ENCODE peak calls at places on chromosomes 2 and 18, in ten cellular contexts. One of them, this sample, is unnamed.

GRCh38 chr18:21546423-21546822 is 54.1 kb downstream of the ESCO1 start:
- DNase-seq in fibroblast of the aortic adventitia: no peak
- DNase-seq in uterus: no peak
- DNase-seq in neural crest cell: no peak
- DNase-seq in testis: no peak
- DNase-seq in endothelial cell: no peak
- DNase-seq in spleen: no peak
- DNase-seq in kidney: no peak
- DNase-seq in MM.1S: no peak
- DNase-seq in mesothelial cell of epicardium: no peak
- DNase-seq in this sample: no peak

GRCh38 chr2:64760131-64760530 is 106.4 kb upstream of the SERTAD2 start:
- DNase-seq in fibroblast of the aortic adventitia: no peak
- DNase-seq in uterus: no peak
- DNase-seq in neural crest cell: no peak
- DNase-seq in testis: no peak
- DNase-seq in endothelial cell: no peak
- DNase-seq in spleen: no peak
- DNase-seq in kidney: no peak
- DNase-seq in MM.1S: no peak
- DNase-seq in mesothelial cell of epicardium: no peak
- DNase-seq in this sample: no peak

GRCh38 chr2:6475155-6475940 is 390.4 kb downstream of the CMPK2 start:
- DNase-seq in fibroblast of the aortic adventitia: no peak
- DNase-seq in uterus: no peak
- DNase-seq in neural crest cell: no peak
- DNase-seq in testis: no peak
- DNase-seq in endothelial cell: no peak
- DNase-seq in spleen: no peak
- DNase-seq in kidney: no peak
- DNase-seq in MM.1S: no peak
- DNase-seq in mesothelial cell of epicardium: no peak
- DNase-seq in this sample: no peak

GRCh38 chr2:157364257-157364974 is 38.8 kb upstream of the ERMN start:
- DNase-seq in fibroblast of the aortic adventitia: no peak
- DNase-seq in uterus: no peak
- DNase-seq in neural crest cell: no peak
- DNase-seq in testis: no peak
- DNase-seq in endothelial cell: no peak
- DNase-seq in spleen: no peak
- DNase-seq in kidney: no peak
- DNase-seq in MM.1S: peak
- DNase-seq in mesothelial cell of epicardium: no peak
- DNase-seq in this sample: no peak

GRCh38 chr2:236687296-236687955 is 117.8 kb downstream of the ACKR3 start:
- DNase-seq in fibroblast of the aortic adventitia: no peak
- DNase-seq in uterus: no peak
- DNase-seq in neural crest cell: no peak
- DNase-seq in testis: no peak
- DNase-seq in endothelial cell: no peak
- DNase-seq in spleen: peak
- DNase-seq in kidney: no peak
- DNase-seq in MM.1S: no peak
- DNase-seq in mesothelial cell of epicardium: no peak
- DNase-seq in this sample: no peak

GRCh38 chr2:84902526-84902925 is 2.9 kb upstream of the TMSB10 start:
- DNase-seq in fibroblast of the aortic adventitia: no peak
- DNase-seq in uterus: no peak
- DNase-seq in neural crest cell: no peak
- DNase-seq in testis: no peak
- DNase-seq in endothelial cell: no peak
- DNase-seq in spleen: no peak
- DNase-seq in kidney: no peak
- DNase-seq in MM.1S: no peak
- DNase-seq in mesothelial cell of epicardium: no peak
- DNase-seq in this sample: no peak

GRCh38 chr2:204680576-204680975 is 135.3 kb downstream of the PARD3B start:
- DNase-seq in fibroblast of the aortic adventitia: peak
- DNase-seq in uterus: no peak
- DNase-seq in neural crest cell: no peak
- DNase-seq in testis: no peak
- DNase-seq in endothelial cell: no peak
- DNase-seq in spleen: no peak
- DNase-seq in kidney: no peak
- DNase-seq in MM.1S: no peak
- DNase-seq in mesothelial cell of epicardium: no peak
- DNase-seq in this sample: no peak

GRCh38 chr18:6024740-6025139 is 129.4 kb upstream of the TMEM200C start:
- DNase-seq in fibroblast of the aortic adventitia: no peak
- DNase-seq in uterus: no peak
- DNase-seq in neural crest cell: no peak
- DNase-seq in testis: no peak
- DNase-seq in endothelial cell: no peak
- DNase-seq in spleen: no peak
- DNase-seq in kidney: no peak
- DNase-seq in MM.1S: no peak
- DNase-seq in mesothelial cell of epicardium: no peak
- DNase-seq in this sample: no peak

GRCh38 chr2:218027426-218028188 is 24.8 kb upstream of the TNS1 start:
- DNase-seq in fibroblast of the aortic adventitia: no peak
- DNase-seq in uterus: peak
- DNase-seq in neural crest cell: no peak
- DNase-seq in testis: peak
- DNase-seq in endothelial cell: no peak
- DNase-seq in spleen: no peak
- DNase-seq in kidney: peak
- DNase-seq in MM.1S: no peak
- DNase-seq in mesothelial cell of epicardium: peak
- DNase-seq in this sample: peak

GRCh38 chr18:51068111-51068510 is 38.1 kb downstream of the SMAD4 start:
- DNase-seq in fibroblast of the aortic adventitia: peak
- DNase-seq in uterus: no peak
- DNase-seq in neural crest cell: no peak
- DNase-seq in testis: no peak
- DNase-seq in endothelial cell: no peak
- DNase-seq in spleen: no peak
- DNase-seq in kidney: no peak
- DNase-seq in MM.1S: no peak
- DNase-seq in mesothelial cell of epicardium: no peak
- DNase-seq in this sample: no peak

GRCh38 chr2:26537826-26538475 is 60.0 kb upstream of the OTOF start:
- DNase-seq in fibroblast of the aortic adventitia: no peak
- DNase-seq in uterus: no peak
- DNase-seq in neural crest cell: no peak
- DNase-seq in testis: no peak
- DNase-seq in endothelial cell: no peak
- DNase-seq in spleen: peak
- DNase-seq in kidney: peak
- DNase-seq in MM.1S: no peak
- DNase-seq in mesothelial cell of epicardium: no peak
- DNase-seq in this sample: no peak

GRCh38 chr2:129876576-129876975 is 102.9 kb upstream of the RAB6C start:
- DNase-seq in fibroblast of the aortic adventitia: no peak
- DNase-seq in uterus: no peak
- DNase-seq in neural crest cell: no peak
- DNase-seq in testis: no peak
- DNase-seq in endothelial cell: no peak
- DNase-seq in spleen: no peak
- DNase-seq in kidney: peak
- DNase-seq in MM.1S: no peak
- DNase-seq in mesothelial cell of epicardium: peak
- DNase-seq in this sample: no peak

GRCh38 chr18:76859474-76860339 is 37.4 kb downstream of the ZNF236 start:
- DNase-seq in fibroblast of the aortic adventitia: no peak
- DNase-seq in uterus: no peak
- DNase-seq in neural crest cell: no peak
- DNase-seq in testis: no peak
- DNase-seq in endothelial cell: no peak
- DNase-seq in spleen: no peak
- DNase-seq in kidney: no peak
- DNase-seq in MM.1S: peak
- DNase-seq in mesothelial cell of epicardium: no peak
- DNase-seq in this sample: no peak

DNA sequence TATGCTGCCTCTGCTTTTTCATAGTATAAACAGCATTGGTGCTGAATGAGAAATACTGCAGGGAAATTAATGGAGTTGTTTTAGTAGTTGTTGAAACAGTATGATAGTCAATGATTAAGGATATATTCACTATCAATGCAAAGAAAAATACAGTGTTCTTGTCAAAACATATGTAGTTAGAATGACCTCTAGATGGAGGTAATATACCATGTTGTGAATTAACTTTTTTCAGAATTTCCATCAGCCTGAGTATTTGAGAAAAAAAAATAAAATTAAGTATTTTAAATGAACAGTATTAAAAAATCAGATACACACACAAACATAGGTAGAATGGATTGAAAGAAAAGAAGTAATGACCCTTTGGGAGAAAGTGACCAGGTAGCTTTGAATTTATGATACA is 59.5 kb downstream of the RMDN2 start:
- DNase-seq in fibroblast of the aortic adventitia: peak
- DNase-seq in uterus: no peak
- DNase-seq in neural crest cell: no peak
- DNase-seq in testis: no peak
- DNase-seq in endothelial cell: no peak
- DNase-seq in spleen: no peak
- DNase-seq in kidney: no peak
- DNase-seq in MM.1S: no peak
- DNase-seq in mesothelial cell of epicardium: no peak
- DNase-seq in this sample: no peak
- TF ChIP-seq CTCF in fibroblast of the aortic adventitia: peak
- TF ChIP-seq CTCF in uterus: peak
- TF ChIP-seq CTCF in neural crest cell: no peak
- TF ChIP-seq CTCF in testis: no peak
- TF ChIP-seq CTCF in endothelial cell: no peak
- TF ChIP-seq CTCF in spleen: no peak
- TF ChIP-seq CTCF in kidney: no peak
- TF ChIP-seq CTCF in MM.1S: no peak
- TF ChIP-seq CTCF in mesothelial cell of epicardium: no peak
- TF ChIP-seq CTCF in this sample: peak

DNA sequence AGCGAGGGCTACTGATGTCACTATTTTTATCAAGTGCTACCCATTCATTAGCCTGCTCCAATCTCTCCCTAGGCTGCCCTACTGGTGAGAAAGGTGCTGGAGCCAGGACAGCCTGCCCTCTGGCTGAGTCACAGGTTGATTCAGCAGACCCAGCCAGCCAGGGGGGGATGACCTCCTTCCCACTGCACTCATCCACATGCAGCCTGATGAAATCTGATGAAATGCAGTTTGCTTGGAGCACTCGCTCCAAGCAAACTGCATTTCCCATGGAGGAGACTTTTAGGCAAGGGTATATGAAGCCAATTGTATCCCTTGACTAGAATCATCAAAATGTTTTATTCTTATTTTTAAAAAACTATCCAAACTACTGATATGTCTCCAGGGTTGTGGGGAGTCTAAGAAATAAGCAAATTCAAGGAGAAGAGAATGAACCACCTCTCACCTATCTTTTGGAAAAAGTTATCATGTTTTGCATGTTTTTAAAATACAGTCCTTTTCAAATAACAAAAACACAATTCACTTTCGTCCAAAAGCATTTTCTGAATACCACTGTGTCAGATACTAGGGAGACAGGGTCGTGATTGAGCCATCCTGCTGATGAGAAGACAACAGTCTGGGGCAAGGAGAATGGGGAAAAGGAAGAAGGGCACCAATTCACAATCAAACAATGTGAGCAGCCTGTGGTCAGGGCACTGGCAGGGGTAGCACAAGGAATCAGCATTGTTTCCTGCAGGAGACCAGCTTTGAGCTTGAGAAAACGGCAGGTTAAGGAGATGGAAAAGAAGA is 128.3 kb downstream of the AFF3 start:
- DNase-seq in fibroblast of the aortic adventitia: peak
- DNase-seq in uterus: peak
- DNase-seq in neural crest cell: no peak
- DNase-seq in testis: no peak
- DNase-seq in endothelial cell: no peak
- DNase-seq in spleen: no peak
- DNase-seq in kidney: peak
- DNase-seq in MM.1S: no peak
- DNase-seq in mesothelial cell of epicardium: no peak
- DNase-seq in this sample: no peak
- TF ChIP-seq CTCF in fibroblast of the aortic adventitia: peak
- TF ChIP-seq CTCF in uterus: peak
- TF ChIP-seq CTCF in neural crest cell: no peak
- TF ChIP-seq CTCF in testis: no peak
- TF ChIP-seq CTCF in endothelial cell: no peak
- TF ChIP-seq CTCF in spleen: no peak
- TF ChIP-seq CTCF in kidney: no peak
- TF ChIP-seq CTCF in MM.1S: no peak
- TF ChIP-seq CTCF in mesothelial cell of epicardium: no peak
- TF ChIP-seq CTCF in this sample: no peak

DNA sequence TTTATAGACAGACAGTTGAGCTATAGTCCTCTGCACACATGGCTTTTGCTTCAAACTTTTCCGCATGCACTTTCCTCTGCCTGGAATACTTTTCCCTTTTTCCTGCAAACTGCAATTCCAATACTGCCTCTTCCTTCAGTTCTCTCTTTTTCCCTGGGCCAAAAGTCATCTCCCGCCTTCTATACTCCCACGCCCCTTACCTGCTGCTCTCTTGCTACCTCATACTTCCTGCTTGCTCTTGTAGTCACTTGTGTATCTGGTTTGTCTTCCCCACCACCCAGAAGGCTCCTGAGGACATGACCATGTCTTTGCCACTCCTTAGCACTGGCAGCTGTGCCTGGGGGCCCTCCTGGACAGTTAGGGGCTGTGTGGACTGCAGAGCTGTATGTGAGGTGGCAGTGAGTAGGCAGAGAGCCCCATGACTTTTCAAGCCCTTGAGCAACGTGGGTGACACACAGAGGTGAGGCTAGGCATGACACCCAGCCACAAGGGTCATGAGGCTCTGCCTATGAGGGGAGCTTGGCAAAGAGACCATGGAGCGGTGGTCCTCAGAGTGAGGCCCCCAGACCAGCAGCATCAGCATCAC is 23.2 kb downstream of the SPEG start:
- DNase-seq in fibroblast of the aortic adventitia: no peak
- DNase-seq in uterus: no peak
- DNase-seq in neural crest cell: no peak
- DNase-seq in testis: no peak
- DNase-seq in endothelial cell: no peak
- DNase-seq in spleen: no peak
- DNase-seq in kidney: peak
- DNase-seq in MM.1S: no peak
- DNase-seq in mesothelial cell of epicardium: no peak
- DNase-seq in this sample: no peak
- TF ChIP-seq CTCF in fibroblast of the aortic adventitia: no peak
- TF ChIP-seq CTCF in uterus: no peak
- TF ChIP-seq CTCF in neural crest cell: no peak
- TF ChIP-seq CTCF in testis: no peak
- TF ChIP-seq CTCF in endothelial cell: no peak
- TF ChIP-seq CTCF in spleen: no peak
- TF ChIP-seq CTCF in kidney: no peak
- TF ChIP-seq CTCF in MM.1S: peak
- TF ChIP-seq CTCF in mesothelial cell of epicardium: no peak
- TF ChIP-seq CTCF in this sample: no peak

DNA sequence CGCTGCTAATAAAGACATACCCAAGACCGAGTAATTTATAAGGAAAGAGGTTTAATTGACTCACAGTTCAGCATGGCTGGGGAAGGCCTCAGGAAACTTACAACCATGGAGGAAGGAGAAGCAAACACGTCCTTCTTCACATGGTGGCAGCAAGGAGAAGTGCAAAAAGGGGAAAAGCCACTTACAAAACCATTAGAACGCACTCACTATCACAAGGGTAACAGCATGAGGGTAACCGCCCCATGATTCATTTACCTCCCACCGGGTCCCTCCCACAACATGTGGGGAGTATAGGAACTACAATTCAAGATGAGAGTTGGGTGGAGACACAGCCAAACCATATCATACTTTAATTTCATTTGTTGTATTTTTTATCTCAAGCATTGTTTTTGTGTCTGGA is 67.5 kb downstream of the ATP9B start:
- DNase-seq in fibroblast of the aortic adventitia: no peak
- DNase-seq in uterus: no peak
- DNase-seq in neural crest cell: no peak
- DNase-seq in testis: no peak
- DNase-seq in endothelial cell: no peak
- DNase-seq in spleen: no peak
- DNase-seq in kidney: no peak
- DNase-seq in MM.1S: no peak
- DNase-seq in mesothelial cell of epicardium: no peak
- DNase-seq in this sample: no peak
- TF ChIP-seq CTCF in fibroblast of the aortic adventitia: no peak
- TF ChIP-seq CTCF in uterus: no peak
- TF ChIP-seq CTCF in neural crest cell: no peak
- TF ChIP-seq CTCF in testis: no peak
- TF ChIP-seq CTCF in endothelial cell: no peak
- TF ChIP-seq CTCF in spleen: no peak
- TF ChIP-seq CTCF in kidney: no peak
- TF ChIP-seq CTCF in MM.1S: no peak
- TF ChIP-seq CTCF in mesothelial cell of epicardium: no peak
- TF ChIP-seq CTCF in this sample: no peak

This sample was measured in type B pancreatic cell.